ENCODE peak calls at places on chromosome 19, in five cellular contexts. Z is mesenchymal stem cell, B is IMR-90, Q is neuronal stem cell, U is H9. T is an unnamed sample.

GRCh38 chr19:8245869-8246835 is 37.0 kb downstream of the CERS4 start:
- DNase-seq in U (no peak), Z (no peak), B (no peak), Q (no peak), T (no peak)

GRCh38 chr19:49635530-49636229 is 4.3 kb downstream of the RRAS start:
- DNase-seq in Q (no peak), U (no peak), B (peak), Z (peak), T (no peak)

GRCh38 chr19:16446108-16447014 is 25.4 kb downstream of the EPS15L1 start:
- DNase-seq in U (no peak), B (peak), Q (no peak), Z (no peak), T (no peak)

GRCh38 chr19:9878511-9879196 is 43.5 kb downstream of the PIN1 start:
- DNase-seq in U (no peak), Q (no peak), Z (no peak), B (no peak), T (no peak)

GRCh38 chr19:18098891-18099622 is 1.5 kb downstream of the MAST3 start:
- DNase-seq in U (no peak), B (no peak), Q (no peak), Z (no peak), T (no peak)

GRCh38 chr19:18293642-18294466 is 12.4 kb upstream of the JUND start:
- DNase-seq in U (no peak), Q (no peak), Z (no peak), B (no peak), T (no peak)

GRCh38 chr19:11880598-11880997 is 7.0 kb upstream of the ZNF69 start:
- DNase-seq in Q (no peak), Z (no peak), U (no peak), B (no peak), T (no peak)

GRCh38 chr19:44608391-44608821 is 5.0 kb upstream of the IGSF23 start:
- DNase-seq in U (no peak), Z (peak), Q (no peak), B (peak), T (no peak)

GRCh38 chr19:2294377-2295335 is 12.7 kb upstream of the PEAK3 start:
- DNase-seq in Q (no peak), Z (no peak), B (peak), U (no peak), T (no peak)

GRCh38 chr19:45117167-45117594 is 24.2 kb downstream of the PPP1R37 start:
- DNase-seq in B (peak), Q (no peak), U (no peak), Z (peak), T (no peak)

GRCh38 chr19:58052256-58052655 is 6.8 kb upstream of the ZNF135 start:
- DNase-seq in U (no peak), Q (no peak), Z (no peak), B (no peak), T (no peak)

GRCh38 chr19:41795031-41795461 is 1.3 kb upstream of the CEACAM3 start:
- DNase-seq in B (peak), Z (peak), U (peak), Q (peak), T (peak)

GRCh38 chr19:38514812-38515633 is 81.5 kb downstream of the RYR1 start:
- DNase-seq in Z (peak), Q (peak), B (peak), U (peak), T (peak)

GRCh38 chr19:2609389-2610116 is 92.9 kb downstream of the GNG7 start:
- DNase-seq in Z (no peak), B (no peak), U (no peak), Q (no peak), T (no peak)

GRCh38 chr19:41064974-41065569 is 23.2 kb upstream of the CYP2A13 start:
- DNase-seq in Z (peak), B (peak), Q (no peak), U (peak), T (peak)

GRCh38 chr19:11111771-11112144 is 22.5 kb downstream of the LDLR start:
- DNase-seq in Q (no peak), Z (no peak), U (no peak), B (no peak), T (no peak)

GRCh38 chr19:7534531-7534980 is 961 bp upstream of the PNPLA6 start:
- DNase-seq in Z (peak), U (peak), B (peak), Q (peak), T (peak)

GRCh38 chr19:843180-843835 is 2.5 kb downstream of the PRTN3 start:
- DNase-seq in Q (no peak), B (no peak), Z (no peak), U (peak), T (no peak)

GRCh38 chr19:19578241-19578640 is 40.2 kb downstream of the CILP2 start:
- DNase-seq in B (no peak), Q (no peak), Z (no peak), U (no peak), T (no peak)

GRCh38 chr19:19581391-19581790 is 37.1 kb downstream of the PBX4 start:
- DNase-seq in Q (no peak), B (no peak), U (no peak), Z (no peak), T (no peak)

GRCh38 chr19:19582471-19582870 is 36.0 kb downstream of the PBX4 start:
- DNase-seq in Z (no peak), Q (no peak), U (no peak), B (no peak), T (no peak)

GRCh38 chr19:19580417-19580816 is 38.1 kb downstream of the PBX4 start:
- DNase-seq in Q (no peak), B (no peak), Z (no peak), U (no peak), T (no peak)

DNA sequence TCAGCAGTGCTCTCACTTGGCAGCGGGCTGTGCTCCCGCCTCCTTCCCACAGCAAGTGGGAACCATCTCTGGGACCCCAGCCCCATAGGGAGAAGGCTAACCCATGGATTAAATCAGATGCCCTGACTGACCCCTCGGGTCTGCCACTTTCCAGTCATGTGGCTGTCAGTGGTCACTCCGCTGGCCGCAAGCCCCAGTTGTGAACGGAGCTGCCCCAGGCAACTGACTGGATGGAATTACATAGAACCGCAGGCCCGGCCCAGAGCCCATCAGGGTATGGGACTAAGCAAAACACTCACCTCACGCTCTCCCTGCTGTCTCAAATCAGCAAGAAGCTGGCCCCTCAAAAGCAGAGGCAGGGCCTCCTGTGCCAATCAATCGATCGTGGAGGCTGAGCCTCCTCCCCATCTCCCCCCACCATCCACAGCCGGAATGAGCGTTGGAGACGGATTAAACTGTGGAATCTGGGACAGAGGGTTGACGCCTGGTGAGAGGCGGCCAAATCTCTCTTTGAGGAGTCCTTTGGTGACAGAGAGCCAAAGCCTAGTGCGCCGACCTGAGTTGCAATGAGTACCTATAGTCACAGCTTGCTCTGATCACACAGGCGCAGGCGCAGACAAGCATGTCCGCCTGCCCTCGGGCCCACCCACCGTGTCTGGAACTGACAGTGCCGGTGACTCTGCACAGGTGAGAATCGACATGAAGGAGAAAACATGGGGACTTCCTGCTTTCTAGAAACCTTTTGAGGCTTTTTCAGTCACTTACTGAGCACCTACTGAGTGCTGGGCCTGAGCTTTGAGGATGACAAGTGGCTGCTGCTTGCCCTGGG is 38.7 kb downstream of the PBX4 start:
- DNase-seq in U (no peak), B (no peak), Q (no peak), Z (no peak), T (no peak)
- H3K14ac ChIP-seq in U (no peak), B (no peak), Q (peak), Z (no peak), T (no peak)

GRCh38 chr19:47187797-47188196 is 43.2 kb downstream of the BBC3 start:
- DNase-seq in Z (no peak), U (no peak), Q (no peak), B (no peak), T (no peak)

GRCh38 chr19:47186337-47187022 is 44.5 kb downstream of the BBC3 start:
- DNase-seq in Q (no peak), Z (no peak), U (no peak), B (no peak), T (no peak)

GRCh38 chr19:47187023-47187655 is 43.9 kb downstream of the BBC3 start:
- DNase-seq in Z (no peak), U (no peak), B (no peak), Q (no peak), T (no peak)

GRCh38 chr19:47190167-47190727 is 40.8 kb downstream of the BBC3 start:
- DNase-seq in U (no peak), Z (peak), B (peak), Q (no peak), T (no peak)

GRCh38 chr19:47188507-47189033 is 42.4 kb downstream of the BBC3 start:
- DNase-seq in B (no peak), Q (no peak), U (no peak), Z (no peak), T (no peak)
- H3K14ac ChIP-seq in B (no peak), Q (no peak), U (no peak), Z (no peak), T (no peak)

GRCh38 chr19:4972509-4973230 is 3.8 kb downstream of the KDM4B start:
- DNase-seq in Q (no peak), B (peak), U (no peak), Z (peak), T (no peak)

GRCh38 chr19:4970558-4971423 is 1.9 kb downstream of the KDM4B start:
- DNase-seq in U (no peak), Z (peak), Q (peak), B (no peak), T (no peak)

GRCh38 chr19:4969772-4970531 is 1.0 kb downstream of the KDM4B start:
- DNase-seq in B (no peak), U (no peak), Z (peak), Q (peak), T (no peak)

GRCh38 chr19:4971816-4972495 is 3.0 kb downstream of the KDM4B start:
- DNase-seq in Z (no peak), U (no peak), Q (no peak), B (no peak), T (no peak)

DNA sequence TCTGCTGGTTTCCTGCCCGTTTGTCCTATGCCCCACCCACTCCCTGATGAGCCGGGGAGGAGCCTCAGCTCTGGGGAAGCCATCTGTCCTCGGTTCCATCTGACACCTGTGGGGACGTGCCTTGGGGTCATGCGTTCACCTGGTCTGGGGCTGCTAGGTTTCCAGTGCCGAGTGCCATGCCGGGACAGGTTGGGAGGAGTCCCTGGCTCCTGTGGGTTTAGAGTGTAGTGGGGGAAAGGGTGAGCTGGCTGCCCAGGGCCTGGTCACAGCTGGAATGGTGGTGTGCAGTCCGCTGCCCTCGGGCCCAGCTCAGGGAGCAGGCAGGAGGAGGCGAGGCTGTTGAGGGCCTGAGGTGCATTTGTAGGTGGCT is 2.5 kb downstream of the KDM4B start:
- DNase-seq in B (no peak), Z (peak), Q (no peak), U (peak), T (no peak)
- H3K14ac ChIP-seq in B (no peak), Z (no peak), Q (no peak), U (no peak), T (no peak)

GRCh38 chr19:33273881-33274662 is 28.3 kb downstream of the CEBPA start:
- DNase-seq in B (peak), U (no peak), Q (no peak), Z (peak), T (no peak)
- H3K14ac ChIP-seq in B (no peak), U (peak), Q (peak), Z (no peak), T (no peak)

DNA sequence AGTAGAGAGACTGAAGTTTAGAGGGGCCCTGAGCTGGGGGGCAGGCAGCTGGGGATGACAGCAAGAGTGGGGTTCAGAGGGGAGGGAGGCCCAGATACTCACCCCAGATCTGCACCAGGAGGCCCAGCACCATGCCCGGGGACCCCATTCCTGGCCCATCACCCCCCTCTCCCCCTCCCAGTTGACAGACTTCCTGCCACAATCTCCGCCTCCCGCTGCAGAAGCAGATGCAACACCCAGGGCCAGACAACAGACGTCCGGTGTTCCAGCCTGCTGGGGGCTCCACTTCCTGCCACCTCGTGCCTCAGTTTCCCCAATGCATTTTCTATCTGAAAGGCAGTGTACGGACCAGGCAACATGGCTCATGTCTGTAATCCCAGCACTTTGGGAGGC is at the start of gene TMIGD2:
- DNase-seq in Q (no peak), B (no peak), Z (no peak), U (no peak), T (no peak)
- H3K14ac ChIP-seq in Q (no peak), B (no peak), Z (no peak), U (no peak), T (no peak)